ENCODE peak calls at places on chromosomes 11 and 22, in five cellular contexts. K is IMR-90, R is HS-27A, S is OCI-M1, O is adrenal gland. P is an unnamed sample.

GRCh38 chr11:16280256-16280682 is 76.1 kb downstream of the SOX6 start:
- DNase-seq in R (peak), K (no peak), O (no peak), S (peak), P (peak)

GRCh38 chr11:61980783-61981541 is 13.5 kb upstream of the FTH1 start:
- DNase-seq in K (no peak), O (no peak), R (no peak), S (no peak), P (peak)

GRCh38 chr22:19174106-19175025 is 4.2 kb downstream of the SLC25A1 start:
- DNase-seq in O (peak), K (peak), S (no peak), R (peak), P (peak)

GRCh38 chr11:11860103-11860979 is 18.6 kb downstream of the USP47 start:
- DNase-seq in R (no peak), O (no peak), S (peak), K (peak), P (no peak)

GRCh38 chr11:105179542-105180278 is 40.1 kb upstream of the CARD18 start:
- DNase-seq in S (no peak), R (no peak), O (no peak), K (no peak), P (no peak)

GRCh38 chr11:87339416-87339815 is 301.7 kb downstream of the TMEM135 start:
- DNase-seq in K (no peak), O (no peak), R (no peak), S (no peak), P (no peak)

GRCh38 chr22:25110596-25110845 is 89.1 kb upstream of the CRYBB3 start:
- DNase-seq in S (no peak), O (no peak), K (no peak), R (no peak), P (no peak)

GRCh38 chr11:10181811-10182210 is 112.2 kb downstream of the SBF2 start:
- DNase-seq in O (no peak), S (peak), R (no peak), K (peak), P (peak)

GRCh38 chr11:12461516-12461915 is 84.1 kb downstream of the PARVA start:
- DNase-seq in O (no peak), S (no peak), R (no peak), K (no peak), P (no peak)

GRCh38 chr11:5938603-5938965 is 3.5 kb upstream of the OR56A3 start:
- DNase-seq in S (no peak), R (no peak), O (no peak), K (no peak), P (no peak)

GRCh38 chr11:11420512-11420911 is 67.5 kb upstream of the CSNK2A3 start:
- DNase-seq in O (no peak), K (no peak), S (peak), R (no peak), P (peak)

P was measured in KBM-7.